ENCODE peak calls at places on chromosomes 7 and 10, in five cellular contexts. One of them, this sample, is unnamed.
A peak's percentile ranks its signal among the peaks of the same experiment; 100 is the strongest.

GRCh38 chr10:3464760-3465405 is 292.3 kb upstream of the PITRM1 start:
- DNase-seq in pancreas: no peak
- DNase-seq in CD4-positive, alpha-beta T cell: no peak
- DNase-seq in neural progenitor cell: no peak
- DNase-seq in PC-9: no peak
- DNase-seq in this sample: no peak

GRCh38 chr10:3760083-3760482 is 24.9 kb downstream of the KLF6 start:
- DNase-seq in pancreas: no peak
- DNase-seq in CD4-positive, alpha-beta T cell: no peak
- DNase-seq in neural progenitor cell: no peak
- DNase-seq in PC-9: no peak
- DNase-seq in this sample: no peak

GRCh38 chr10:34216348-34216908 is 598.7 kb downstream of the PARD3 start:
- DNase-seq in PC-9: no peak
- DNase-seq in neural progenitor cell: no peak
- DNase-seq in pancreas: no peak
- DNase-seq in CD4-positive, alpha-beta T cell: no peak
- DNase-seq in this sample: no peak

GRCh38 chr7:151080091-151080521 is 503 bp downstream of the FASTK start:
- DNase-seq in pancreas: peak; percentile 77
- DNase-seq in CD4-positive, alpha-beta T cell: no peak
- DNase-seq in neural progenitor cell: peak; percentile 61
- DNase-seq in PC-9: no peak
- DNase-seq in this sample: no peak

GRCh38 chr10:114499630-114500190 is 95.4 kb upstream of the AFAP1L2 start:
- DNase-seq in CD4-positive, alpha-beta T cell: no peak
- DNase-seq in PC-9: peak; percentile 43
- DNase-seq in neural progenitor cell: no peak
- DNase-seq in pancreas: no peak
- DNase-seq in this sample: no peak

GRCh38 chr10:86946215-86947170 is 10.9 kb downstream of the MMRN2 start:
- DNase-seq in neural progenitor cell: no peak
- DNase-seq in CD4-positive, alpha-beta T cell: no peak
- DNase-seq in PC-9: no peak
- DNase-seq in pancreas: peak; percentile 90
- DNase-seq in this sample: peak; percentile 64

GRCh38 chr7:559396-559705 is 39.7 kb upstream of the PDGFA start:
- DNase-seq in neural progenitor cell: no peak
- DNase-seq in PC-9: no peak
- DNase-seq in CD4-positive, alpha-beta T cell: no peak
- DNase-seq in pancreas: no peak
- DNase-seq in this sample: no peak

GRCh38 chr7:40541336-40541735 is 406.5 kb downstream of the SUGCT start:
- DNase-seq in PC-9: no peak
- DNase-seq in CD4-positive, alpha-beta T cell: no peak
- DNase-seq in neural progenitor cell: no peak
- DNase-seq in pancreas: no peak
- DNase-seq in this sample: no peak

GRCh38 chr7:8143151-8143874 is 118.7 kb downstream of the ICA1 start:
- DNase-seq in CD4-positive, alpha-beta T cell: no peak
- DNase-seq in neural progenitor cell: no peak
- DNase-seq in pancreas: no peak
- DNase-seq in PC-9: no peak
- DNase-seq in this sample: no peak

GRCh38 chr7:116525913-116526857 is 1.3 kb downstream of the CAV1 start:
- DNase-seq in neural progenitor cell: peak; percentile 89
- DNase-seq in CD4-positive, alpha-beta T cell: peak; percentile 27
- DNase-seq in PC-9: peak; percentile 90
- DNase-seq in pancreas: peak; percentile 90
- DNase-seq in this sample: peak; percentile 82

GRCh38 chr7:151058766-151059361 is 525 bp upstream of the SLC4A2 start:
- DNase-seq in CD4-positive, alpha-beta T cell: no peak
- DNase-seq in neural progenitor cell: peak; percentile 40
- DNase-seq in PC-9: no peak
- DNase-seq in pancreas: no peak
- DNase-seq in this sample: no peak

GRCh38 chr10:5551531-5552375 is 27.0 kb downstream of the CALML3 start:
- DNase-seq in pancreas: no peak
- DNase-seq in PC-9: peak; percentile 92
- DNase-seq in CD4-positive, alpha-beta T cell: no peak
- DNase-seq in neural progenitor cell: no peak
- DNase-seq in this sample: no peak

GRCh38 chr7:23021581-23021980 is 7.7 kb upstream of the HYCC1 start:
- DNase-seq in neural progenitor cell: no peak
- DNase-seq in pancreas: no peak
- DNase-seq in PC-9: no peak
- DNase-seq in CD4-positive, alpha-beta T cell: no peak
- DNase-seq in this sample: no peak

GRCh38 chr7:152872745-152873118 is 113.2 kb downstream of the ACTR3B start:
- DNase-seq in CD4-positive, alpha-beta T cell: no peak
- DNase-seq in pancreas: no peak
- DNase-seq in PC-9: no peak
- DNase-seq in neural progenitor cell: no peak
- DNase-seq in this sample: no peak

GRCh38 chr7:107495516-107495915 is 25.7 kb downstream of the GPR22 start:
- DNase-seq in CD4-positive, alpha-beta T cell: no peak
- DNase-seq in pancreas: no peak
- DNase-seq in PC-9: no peak
- DNase-seq in neural progenitor cell: no peak
- DNase-seq in this sample: no peak

GRCh38 chr7:95180-95862 is 97.0 kb upstream of the FAM20C start:
- DNase-seq in CD4-positive, alpha-beta T cell: no peak
- DNase-seq in pancreas: no peak
- DNase-seq in PC-9: peak; percentile 48
- DNase-seq in neural progenitor cell: no peak
- DNase-seq in this sample: no peak

GRCh38 chr10:75395171-75395954 is 6.2 kb downstream of the ZNF503 start:
- DNase-seq in CD4-positive, alpha-beta T cell: no peak
- DNase-seq in neural progenitor cell: peak; percentile 86
- DNase-seq in PC-9: peak; percentile 60
- DNase-seq in pancreas: peak; percentile 89
- DNase-seq in this sample: peak; percentile 88
- TF ChIP-seq CTCF in CD4-positive, alpha-beta T cell: peak; percentile 17
- TF ChIP-seq CTCF in neural progenitor cell: peak; percentile 89
- TF ChIP-seq CTCF in PC-9: peak; percentile 90
- TF ChIP-seq CTCF in pancreas: peak; percentile 96
- TF ChIP-seq CTCF in this sample: peak; percentile 99

GRCh38 chr7:78434281-78434680 is 635.7 kb downstream of the PHTF2 start:
- DNase-seq in pancreas: no peak
- DNase-seq in neural progenitor cell: peak; percentile 25
- DNase-seq in PC-9: no peak
- DNase-seq in CD4-positive, alpha-beta T cell: no peak
- DNase-seq in this sample: no peak
- TF ChIP-seq CTCF in pancreas: no peak
- TF ChIP-seq CTCF in neural progenitor cell: peak; percentile 51
- TF ChIP-seq CTCF in PC-9: no peak
- TF ChIP-seq CTCF in CD4-positive, alpha-beta T cell: no peak
- TF ChIP-seq CTCF in this sample: peak; percentile 33

GRCh38 chr7:134686782-134687181 is 40.1 kb downstream of the BPGM start:
- DNase-seq in neural progenitor cell: no peak
- DNase-seq in pancreas: no peak
- DNase-seq in CD4-positive, alpha-beta T cell: no peak
- DNase-seq in PC-9: no peak
- DNase-seq in this sample: no peak
- TF ChIP-seq CTCF in neural progenitor cell: peak; percentile 22
- TF ChIP-seq CTCF in pancreas: no peak
- TF ChIP-seq CTCF in CD4-positive, alpha-beta T cell: no peak
- TF ChIP-seq CTCF in PC-9: peak; percentile 68
- TF ChIP-seq CTCF in this sample: peak; percentile 61

GRCh38 chr7:11206131-11206921 is 232.7 kb downstream of the PHF14 start:
- DNase-seq in neural progenitor cell: no peak
- DNase-seq in CD4-positive, alpha-beta T cell: no peak
- DNase-seq in pancreas: no peak
- DNase-seq in PC-9: no peak
- DNase-seq in this sample: no peak

GRCh38 chr7:11203224-11203623 is 229.6 kb downstream of the PHF14 start:
- DNase-seq in pancreas: no peak
- DNase-seq in neural progenitor cell: no peak
- DNase-seq in PC-9: no peak
- DNase-seq in CD4-positive, alpha-beta T cell: no peak
- DNase-seq in this sample: no peak

GRCh38 chr7:11210374-11210773 is 236.7 kb downstream of the PHF14 start:
- DNase-seq in pancreas: no peak
- DNase-seq in PC-9: no peak
- DNase-seq in neural progenitor cell: no peak
- DNase-seq in CD4-positive, alpha-beta T cell: no peak
- DNase-seq in this sample: no peak

GRCh38 chr7:11203688-11204087 is 230.0 kb downstream of the PHF14 start:
- DNase-seq in pancreas: no peak
- DNase-seq in neural progenitor cell: no peak
- DNase-seq in PC-9: no peak
- DNase-seq in CD4-positive, alpha-beta T cell: no peak
- DNase-seq in this sample: no peak

DNA sequence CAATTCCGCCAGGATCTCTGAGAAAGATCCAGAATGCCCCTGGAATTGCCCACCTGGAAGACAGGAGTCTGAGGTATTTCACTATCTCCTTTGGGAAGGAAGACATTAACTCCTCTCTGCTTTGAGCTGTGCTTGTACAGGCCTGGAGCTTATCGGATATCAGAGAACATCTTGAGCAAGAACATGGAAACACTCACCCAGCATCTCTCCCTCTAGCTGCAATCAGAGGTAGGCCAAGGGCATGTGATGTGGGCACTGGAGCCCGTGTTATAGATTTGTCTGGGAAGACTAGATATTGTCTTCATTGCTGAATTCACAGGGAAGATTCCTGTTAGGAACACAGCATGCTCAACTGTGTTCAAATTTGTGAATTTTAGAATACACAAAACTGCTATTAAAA is 233.9 kb downstream of the PHF14 start:
- DNase-seq in PC-9: no peak
- DNase-seq in neural progenitor cell: no peak
- DNase-seq in pancreas: no peak
- DNase-seq in CD4-positive, alpha-beta T cell: no peak
- DNase-seq in this sample: no peak
- TF ChIP-seq CTCF in PC-9: no peak
- TF ChIP-seq CTCF in neural progenitor cell: no peak
- TF ChIP-seq CTCF in pancreas: no peak
- TF ChIP-seq CTCF in CD4-positive, alpha-beta T cell: no peak
- TF ChIP-seq CTCF in this sample: no peak

GRCh38 chr7:143410523-143411004 is 1.9 kb upstream of the EPHA1 start:
- DNase-seq in neural progenitor cell: no peak
- DNase-seq in CD4-positive, alpha-beta T cell: no peak
- DNase-seq in pancreas: no peak
- DNase-seq in PC-9: no peak
- DNase-seq in this sample: no peak

GRCh38 chr7:143407296-143408246 is 1.1 kb downstream of the EPHA1 start:
- DNase-seq in PC-9: peak; percentile 40
- DNase-seq in CD4-positive, alpha-beta T cell: no peak
- DNase-seq in neural progenitor cell: no peak
- DNase-seq in pancreas: peak; percentile 63
- DNase-seq in this sample: no peak

GRCh38 chr7:143405671-143406352 is 2.8 kb downstream of the EPHA1 start:
- DNase-seq in CD4-positive, alpha-beta T cell: no peak
- DNase-seq in pancreas: no peak
- DNase-seq in PC-9: no peak
- DNase-seq in neural progenitor cell: no peak
- DNase-seq in this sample: no peak

GRCh38 chr7:143408247-143408685 is 390 bp downstream of the EPHA1 start:
- DNase-seq in PC-9: no peak
- DNase-seq in pancreas: peak; percentile 74
- DNase-seq in CD4-positive, alpha-beta T cell: no peak
- DNase-seq in neural progenitor cell: peak; percentile 52
- DNase-seq in this sample: no peak

DNA sequence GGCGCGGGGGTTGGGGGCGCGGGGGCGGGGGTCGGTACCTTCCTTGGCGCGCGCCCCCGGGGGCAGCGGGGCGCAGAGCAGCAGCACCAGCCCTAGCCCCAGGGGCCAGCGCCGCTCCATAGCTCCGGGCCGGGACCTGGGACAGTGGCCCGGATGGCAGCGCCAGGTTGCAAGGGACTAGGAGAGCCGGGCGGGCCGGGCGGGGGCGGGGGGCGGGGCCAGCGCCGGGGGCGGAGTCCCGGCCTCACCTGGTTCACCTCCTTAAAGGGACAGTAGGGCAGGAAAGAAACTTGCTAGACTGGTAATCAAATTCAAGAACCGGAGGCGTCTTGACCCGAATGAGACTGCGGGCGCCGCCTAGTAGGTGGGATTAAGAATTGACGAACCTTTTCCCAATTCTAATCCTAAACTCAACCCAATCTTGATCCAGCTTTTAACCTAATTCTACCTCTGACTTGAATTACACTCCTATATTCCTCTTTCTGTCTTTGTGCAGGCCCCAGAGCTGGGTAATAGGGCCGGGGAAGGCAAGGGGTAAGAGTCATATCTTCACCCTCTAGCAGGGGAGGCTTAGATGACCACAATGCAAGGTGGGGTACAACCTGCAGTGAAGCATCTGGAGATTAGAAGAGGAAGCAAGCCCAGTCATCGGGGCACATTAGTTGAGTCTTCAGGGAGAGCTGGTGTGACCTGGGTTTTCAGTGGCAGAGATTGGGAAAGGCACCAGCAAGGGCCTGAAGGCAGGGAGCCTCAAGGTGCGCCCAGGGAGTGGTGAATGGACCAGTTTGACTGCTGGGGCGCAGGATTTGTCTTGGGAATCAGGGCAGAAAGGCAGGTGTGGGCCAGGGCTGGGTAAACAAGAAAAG is at the start of gene EPHA1:
- DNase-seq in PC-9: peak; percentile 76
- DNase-seq in CD4-positive, alpha-beta T cell: peak; percentile 31
- DNase-seq in pancreas: peak; percentile 86
- DNase-seq in neural progenitor cell: peak; percentile 65
- DNase-seq in this sample: no peak
- TF ChIP-seq CTCF in PC-9: peak; percentile 83
- TF ChIP-seq CTCF in CD4-positive, alpha-beta T cell: peak; percentile 59
- TF ChIP-seq CTCF in pancreas: peak; percentile 46
- TF ChIP-seq CTCF in neural progenitor cell: peak; percentile 48
- TF ChIP-seq CTCF in this sample: peak; percentile 63

GRCh38 chr7:158760936-158761335 is 56.3 kb upstream of the NCAPG2 start:
- DNase-seq in neural progenitor cell: no peak
- DNase-seq in pancreas: no peak
- DNase-seq in PC-9: no peak
- DNase-seq in CD4-positive, alpha-beta T cell: no peak
- DNase-seq in this sample: no peak
- TF ChIP-seq CTCF in neural progenitor cell: peak; percentile 37
- TF ChIP-seq CTCF in pancreas: no peak
- TF ChIP-seq CTCF in PC-9: peak; percentile 37
- TF ChIP-seq CTCF in CD4-positive, alpha-beta T cell: peak; percentile 57
- TF ChIP-seq CTCF in this sample: no peak

GRCh38 chr10:8520382-8520781 is 465.9 kb downstream of the GATA3 start:
- DNase-seq in neural progenitor cell: no peak
- DNase-seq in CD4-positive, alpha-beta T cell: no peak
- DNase-seq in pancreas: no peak
- DNase-seq in PC-9: no peak
- DNase-seq in this sample: no peak
- TF ChIP-seq CTCF in neural progenitor cell: peak; percentile 42
- TF ChIP-seq CTCF in CD4-positive, alpha-beta T cell: no peak
- TF ChIP-seq CTCF in pancreas: no peak
- TF ChIP-seq CTCF in PC-9: no peak
- TF ChIP-seq CTCF in this sample: peak; percentile 55